ENCODE peak calls at places on chromosomes 7 and 10, in nine cellular contexts. D is psoas muscle; K is AG04449; U is HL-60; M is hepatocyte; I is CD8-positive, alpha-beta T cell; X is cardiac muscle cell; N is tibial artery; J is IMR-90. W is an unnamed sample.

GRCh38 chr7:42980084-42980483 is 47.9 kb downstream of the MRPL32 start:
- DNase-seq in U (no peak), J (no peak), K (no peak), I (no peak), X (no peak), N (no peak), M (no peak), D (no peak), W (no peak)

GRCh38 chr10:23442936-23443335 is 4.1 kb downstream of the OTUD1 start:
- DNase-seq in I (no peak), U (no peak), J (peak; percentile 62), X (peak; percentile 37), D (no peak), N (no peak), M (no peak), K (no peak), W (peak; percentile 63)

GRCh38 chr7:116284390-116284789 is 74.1 kb downstream of the TES start:
- DNase-seq in K (no peak), D (no peak), M (no peak), U (no peak), X (no peak), I (no peak), J (peak; percentile 31), N (no peak), W (peak; percentile 33)

GRCh38 chr7:40211291-40212003 is 76.6 kb downstream of the SUGCT start:
- DNase-seq in K (no peak), X (peak; percentile 71), I (no peak), D (no peak), J (peak; percentile 29), N (no peak), U (no peak), M (no peak), W (peak; percentile 85)

GRCh38 chr10:6165221-6165725 is 37.5 kb upstream of the PFKFB3 start:
- DNase-seq in J (no peak), M (no peak), D (no peak), N (no peak), X (no peak), K (no peak), I (no peak), U (no peak), W (no peak)

GRCh38 chr7:13963925-13964324 is 25.5 kb downstream of the ETV1 start:
- DNase-seq in K (no peak), D (no peak), J (no peak), I (no peak), M (no peak), X (no peak), N (no peak), U (no peak), W (no peak)

GRCh38 chr10:47183726-47184084 is 116.3 kb upstream of the GDF10 start:
- DNase-seq in M (no peak), I (no peak), D (no peak), N (peak; percentile 51), K (no peak), X (peak; percentile 19), J (no peak), U (no peak), W (no peak)

GRCh38 chr10:121282264-121282663 is 316.0 kb downstream of the FGFR2 start:
- DNase-seq in U (no peak), I (no peak), K (no peak), J (no peak), X (no peak), D (no peak), N (no peak), M (no peak), W (no peak)

GRCh38 chr10:71975891-71976725 is 11.9 kb downstream of the CHST3 start:
- DNase-seq in N (peak; percentile 67), I (no peak), J (peak; percentile 83), M (no peak), X (peak; percentile 67), U (no peak), D (peak; percentile 86), K (no peak), W (peak; percentile 57)

GRCh38 chr7:138243430-138243829 is 167.2 kb downstream of the AKR1D1 start:
- DNase-seq in J (no peak), X (peak; percentile 72), I (no peak), U (no peak), M (peak; percentile 65), D (no peak), K (no peak), N (no peak), W (no peak)

GRCh38 chr10:119132521-119133345 is 28.8 kb downstream of the DENND10 start:
- DNase-seq in J (no peak), K (no peak), U (peak; percentile 49), I (no peak), M (no peak), D (no peak), X (no peak), N (no peak), W (no peak)

GRCh38 chr10:119135517-119135890 is 30.0 kb downstream of the SFXN4 start:
- DNase-seq in M (peak; percentile 32), K (no peak), X (peak; percentile 95), N (peak; percentile 58), J (peak; percentile 79), U (peak; percentile 93), I (no peak), D (no peak), W (peak; percentile 88)

GRCh38 chr10:119129721-119130120 is 25.8 kb downstream of the DENND10 start:
- DNase-seq in X (no peak), I (no peak), N (no peak), J (peak; percentile 66), M (no peak), U (no peak), D (no peak), K (no peak), W (no peak)

GRCh38 chr10:119136084-119136483 is 29.4 kb downstream of the SFXN4 start:
- DNase-seq in M (no peak), X (peak; percentile 72), K (no peak), J (peak; percentile 63), I (no peak), U (no peak), D (no peak), N (peak; percentile 9), W (peak; percentile 67)

GRCh38 chr10:119131512-119132240 is 27.8 kb downstream of the DENND10 start:
- DNase-seq in M (no peak), N (no peak), I (no peak), K (no peak), X (peak; percentile 76), U (peak; percentile 89), D (no peak), J (peak; percentile 54), W (peak; percentile 18)
- H3K4me3 ChIP-seq in M (no peak overlapping the region), N (peak overlapping the region; percentile 3), I (peak overlapping the region; percentile 21), K (no peak overlapping the region), X (no peak overlapping the region), U (peak overlapping the region; percentile 13), D (peak overlapping the region; percentile 47), J (no peak overlapping the region), W (no peak overlapping the region)

DNA sequence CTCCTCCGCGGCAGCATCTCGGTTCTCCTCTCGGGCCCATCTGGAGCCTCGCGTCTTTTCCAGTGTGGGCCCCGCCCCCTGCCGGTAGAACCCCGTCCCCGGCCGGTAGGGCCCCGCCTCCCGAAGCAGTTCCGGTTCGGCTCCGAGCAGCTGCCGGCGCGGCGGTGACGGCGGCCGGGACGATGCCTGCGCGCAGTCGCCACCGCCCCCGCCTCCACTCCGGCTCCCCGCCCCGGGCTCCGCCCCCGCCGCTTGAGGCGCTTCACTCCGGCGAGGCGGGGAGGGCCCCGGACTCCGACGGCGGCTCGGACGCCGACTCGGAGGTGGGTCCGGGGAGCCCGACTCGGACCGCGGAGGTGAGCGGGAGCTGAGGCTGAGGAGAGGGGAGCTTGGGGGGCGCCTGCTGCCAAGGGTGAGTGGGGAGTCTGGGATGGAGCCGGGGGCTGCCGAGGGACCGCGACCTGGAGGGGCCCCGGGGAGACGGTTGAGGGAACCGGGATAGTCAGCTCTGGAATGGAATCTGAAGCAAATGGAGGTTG is at the start of gene SAMD8:
- DNase-seq in I (peak; percentile 92), D (peak; percentile 99), N (peak; percentile 96), M (peak; percentile 99), X (peak; percentile 98), J (peak; percentile 95), U (peak; percentile 6), K (peak; percentile 71), W (peak; percentile 95)
- TF ChIP-seq CTCF in I (no peak), D (peak; percentile 48), N (peak; percentile 57), M (peak; percentile 16), X (peak; percentile 8), J (no peak), U (no peak), K (no peak), W (no peak)

GRCh38 chr10:31145986-31146385 is 114.3 kb upstream of the ZNF438 start:
- DNase-seq in N (no peak), U (no peak), D (no peak), J (no peak), M (no peak), X (no peak), K (no peak), I (no peak), W (no peak)

GRCh38 chr10:31149835-31150512 is 118.3 kb upstream of the ZNF438 start:
- DNase-seq in I (no peak), D (no peak), K (no peak), J (no peak), N (no peak), U (no peak), X (no peak), M (no peak), W (no peak)

GRCh38 chr10:31146496-31147219 is 115.0 kb upstream of the ZNF438 start:
- DNase-seq in J (peak; percentile 86), M (peak; percentile 17), N (no peak), I (no peak), X (peak; percentile 88), K (no peak), D (peak; percentile 69), U (no peak), W (peak; percentile 89)

GRCh38 chr10:31148955-31149354 is 117.3 kb upstream of the ZNF438 start:
- DNase-seq in D (no peak), M (no peak), X (peak; percentile 38), J (no peak), U (no peak), I (no peak), N (no peak), K (no peak), W (no peak)

DNA sequence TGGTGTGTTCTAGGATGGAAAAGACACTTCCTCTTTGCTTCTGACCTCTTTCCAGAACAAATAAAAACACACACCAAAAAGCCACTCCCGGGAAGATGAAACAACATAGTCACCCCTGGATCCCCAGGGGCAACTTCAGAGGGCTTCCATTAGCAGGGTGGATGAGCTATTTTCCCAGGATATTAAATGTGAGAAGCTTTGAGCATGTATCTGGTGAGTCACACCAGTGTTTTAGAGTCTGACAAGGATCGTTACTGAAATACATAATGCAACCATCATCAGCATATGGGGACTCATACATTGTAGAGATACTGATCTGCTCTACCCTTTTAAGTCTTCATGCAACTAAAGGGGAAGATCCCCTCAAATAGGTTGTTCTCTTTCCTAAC is 115.5 kb upstream of the ZNF438 start:
- DNase-seq in K (peak; percentile 69), I (no peak), U (no peak), N (no peak), D (no peak), M (no peak), X (peak; percentile 47), J (peak; percentile 89), W (peak; percentile 84)
- H3K4me3 ChIP-seq in K (no peak overlapping the region), I (no peak overlapping the region), U (no peak overlapping the region), N (no peak overlapping the region), D (no peak overlapping the region), M (no peak overlapping the region), X (no peak overlapping the region), J (no peak overlapping the region), W (no peak overlapping the region)

DNA sequence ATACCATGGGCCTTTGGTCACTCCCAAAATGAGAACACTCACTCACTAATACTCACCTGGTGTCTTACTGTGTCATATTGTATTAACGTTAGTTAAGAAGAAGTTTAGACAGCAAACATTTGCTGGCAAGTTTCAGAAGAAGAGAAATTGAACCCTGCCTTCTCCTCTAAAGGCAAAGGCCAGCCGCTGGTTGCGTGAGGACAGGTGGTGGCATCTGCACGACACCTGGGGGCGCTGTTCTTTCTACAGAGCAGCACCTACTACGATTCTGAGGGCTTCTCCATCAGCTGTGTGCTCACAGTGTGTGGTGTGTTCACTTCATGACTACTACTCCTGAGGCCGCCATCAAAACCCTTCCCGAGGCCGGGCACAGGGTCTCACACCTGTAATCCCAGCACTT is 17.9 kb upstream of the CLEC2L start:
- DNase-seq in J (no peak), D (no peak), X (peak; percentile 18), I (no peak), K (no peak), M (no peak), U (no peak), N (no peak), W (no peak)
- TF ChIP-seq CTCF in J (no peak), D (no peak), X (peak; percentile 35), I (no peak), K (no peak), M (peak; percentile 9), U (no peak), N (no peak), W (peak; percentile 13)